ENCODE peak calls at places on chromosome 4, in eight cellular contexts. P is mesothelial cell of epicardium; G is activated CD4-positive, alpha-beta T cell treated with anti-CD3 and anti-CD28 coated beads, Interleukin-2, amount 50 U/mL, for 48 hours; K is GM12878; V is cerebellum; E is stimulated activated naive CD8-positive, alpha-beta T cell treated with anti-CD3 and anti-CD28 coated beads, Interleukin-15, Interleukin-2, amounts not matched to agents 100 U/mL and 50 U/mL, for 24 hours; M is colonic mucosa; T is posterior vena cava. W is an unnamed sample.

GRCh38 chr4:117700111-117700892 is 334.0 kb upstream of the NDST3 start:
- DNase-seq in K (no peak), P (no peak), E (no peak), M (no peak), V (no peak), G (no peak), T (no peak), W (peak)

GRCh38 chr4:145861331-145862318 is 77.0 kb downstream of the ZNF827 start:
- DNase-seq in T (no peak), E (no peak), M (no peak), P (no peak), G (no peak), K (no peak), V (peak), W (no peak)

GRCh38 chr4:120517966-120518365 is 404.6 kb downstream of the PRDM5 start:
- DNase-seq in M (peak), K (peak), P (no peak), V (no peak), T (no peak), E (no peak), G (no peak), W (peak)

GRCh38 chr4:54971474-54971950 is 153.9 kb downstream of the KDR start:
- DNase-seq in T (no peak), E (no peak), G (no peak), K (no peak), V (peak), P (no peak), M (no peak), W (peak)

GRCh38 chr4:7650606-7651400 is 216.1 kb upstream of the PSAPL1 start:
- DNase-seq in G (no peak), P (no peak), V (no peak), K (no peak), M (no peak), T (peak), E (no peak), W (no peak)

GRCh38 chr4:2934813-2935761 is 28.1 kb downstream of the NOP14 start:
- DNase-seq in G (peak), M (peak), K (peak), E (peak), P (peak), T (peak), V (peak), W (peak)

GRCh38 chr4:4481394-4482000 is 60.4 kb downstream of the STX18 start:
- DNase-seq in P (no peak), K (no peak), M (no peak), V (no peak), T (no peak), E (no peak), G (no peak), W (no peak)

GRCh38 chr4:152063301-152064235 is 302.8 kb upstream of the GATB start:
- DNase-seq in V (no peak), P (no peak), K (no peak), M (peak), E (no peak), G (peak), T (no peak), W (peak)

GRCh38 chr4:184310881-184311709 is 93.4 kb upstream of the ENPP6 start:
- DNase-seq in K (no peak), V (no peak), E (no peak), P (no peak), M (peak), T (no peak), G (no peak), W (no peak)

GRCh38 chr4:174362340-174362739 is 78.6 kb downstream of the CEP44 start:
- DNase-seq in P (no peak), T (no peak), K (no peak), G (no peak), M (no peak), V (no peak), E (no peak), W (peak)

GRCh38 chr4:73070072-73070385 is 513 bp upstream of the COX18 start:
- DNase-seq in P (no peak), V (no peak), T (no peak), E (no peak), K (no peak), M (no peak), G (no peak), W (no peak)

GRCh38 chr4:185567828-185568442 is 32.6 kb upstream of the PDLIM3 start:
- DNase-seq in M (peak), G (no peak), P (no peak), K (no peak), E (no peak), T (peak), V (peak), W (no peak)

GRCh38 chr4:56757821-56758400 is 63.6 kb downstream of the SPINK2 start:
- DNase-seq in V (no peak), K (peak), T (no peak), P (peak), G (peak), M (peak), E (peak), W (peak)

GRCh38 chr4:12707381-12708175 is 776.6 kb downstream of the RAB28 start:
- DNase-seq in V (no peak), M (no peak), P (no peak), E (no peak), T (no peak), G (no peak), K (no peak), W (no peak)

GRCh38 chr4:142405021-142405991 is 440.8 kb downstream of the INPP4B start:
- DNase-seq in P (no peak), K (peak), T (no peak), G (peak), V (no peak), E (peak), M (peak), W (peak)

GRCh38 chr4:48017108-48017527 is 546 bp downstream of the NIPAL1 start:
- DNase-seq in V (no peak), M (peak), P (peak), K (no peak), G (peak), T (peak), E (peak), W (peak)

GRCh38 chr4:75555294-75556164 is at the start of gene ODAPH:
- DNase-seq in K (peak), E (peak), T (no peak), G (peak), M (no peak), P (no peak), V (no peak), W (peak)

GRCh38 chr4:158176108-158176507 is 3.3 kb upstream of the GASK1B start:
- DNase-seq in E (no peak), P (no peak), M (peak), T (no peak), G (no peak), V (no peak), K (no peak), W (peak)

GRCh38 chr4:20301161-20301560 is 49.5 kb downstream of the SLIT2 start:
- DNase-seq in P (no peak), V (no peak), T (no peak), M (no peak), K (no peak), G (no peak), E (no peak), W (no peak)

GRCh38 chr4:87270144-87270543 is 49.7 kb upstream of the KLHL8 start:
- DNase-seq in K (no peak), G (no peak), M (no peak), E (no peak), T (no peak), P (no peak), V (no peak), W (peak)

GRCh38 chr4:61841710-61842109 is 641.6 kb downstream of the ADGRL3 start:
- DNase-seq in K (no peak), P (no peak), V (no peak), M (no peak), E (no peak), T (no peak), G (no peak), W (no peak)

GRCh38 chr4:135243960-135244561 is 1042.5 kb upstream of the PABPC4L start:
- DNase-seq in K (no peak), T (no peak), V (no peak), E (no peak), P (no peak), G (no peak), M (no peak), W (no peak)

GRCh38 chr4:163484906-163485305 is 9.6 kb upstream of the TMA16 start:
- DNase-seq in T (no peak), P (no peak), K (no peak), G (peak), M (peak), V (peak), E (peak), W (peak)

GRCh38 chr4:151417164-151417571 is 8.2 kb downstream of the FHIP1A start:
- DNase-seq in G (no peak), P (no peak), E (no peak), V (no peak), M (no peak), K (no peak), T (no peak), W (peak)

GRCh38 chr4:183426507-183426906 is 17.9 kb upstream of the CDKN2AIP start:
- DNase-seq in V (no peak), K (no peak), T (no peak), P (no peak), E (no peak), G (no peak), M (no peak), W (no peak)

W was measured in epithelial cell of esophagus.